ENCODE peak calls at places on chromosomes 1 and 21, in five cellular contexts. One of them, this sample, is unnamed.

GRCh38 chr21:43866659-43867331 is 1.8 kb downstream of the AGPAT3 start:
- DNase-seq in effector memory CD8-positive, alpha-beta T cell: peak
- DNase-seq in CD8-positive, alpha-beta memory T cell: peak
- DNase-seq in left colon: peak
- DNase-seq in RWPE1: no peak
- DNase-seq in this sample: no peak

GRCh38 chr1:201217146-201217545 is 26.5 kb downstream of the IGFN1 start:
- DNase-seq in effector memory CD8-positive, alpha-beta T cell: no peak
- DNase-seq in CD8-positive, alpha-beta memory T cell: no peak
- DNase-seq in left colon: no peak
- DNase-seq in RWPE1: no peak
- DNase-seq in this sample: no peak

GRCh38 chr1:110174961-110175360 is 24.7 kb downstream of the SLC6A17 start:
- DNase-seq in effector memory CD8-positive, alpha-beta T cell: no peak
- DNase-seq in CD8-positive, alpha-beta memory T cell: no peak
- DNase-seq in left colon: no peak
- DNase-seq in RWPE1: no peak
- DNase-seq in this sample: no peak

GRCh38 chr1:109802136-109802900 is 38.6 kb upstream of the EPS8L3 start:
- DNase-seq in effector memory CD8-positive, alpha-beta T cell: peak
- DNase-seq in CD8-positive, alpha-beta memory T cell: peak
- DNase-seq in left colon: no peak
- DNase-seq in RWPE1: no peak
- DNase-seq in this sample: no peak

GRCh38 chr1:21251773-21252471 is 38.3 kb downstream of the ECE1 start:
- DNase-seq in effector memory CD8-positive, alpha-beta T cell: no peak
- DNase-seq in CD8-positive, alpha-beta memory T cell: no peak
- DNase-seq in left colon: peak
- DNase-seq in RWPE1: peak
- DNase-seq in this sample: no peak

GRCh38 chr1:58785424-58786058 is 1.7 kb upstream of the JUN start:
- DNase-seq in effector memory CD8-positive, alpha-beta T cell: no peak
- DNase-seq in CD8-positive, alpha-beta memory T cell: peak
- DNase-seq in left colon: peak
- DNase-seq in RWPE1: peak
- DNase-seq in this sample: peak

GRCh38 chr1:199684686-199685273 is 342.7 kb upstream of the NR5A2 start:
- DNase-seq in effector memory CD8-positive, alpha-beta T cell: peak
- DNase-seq in CD8-positive, alpha-beta memory T cell: peak
- DNase-seq in left colon: peak
- DNase-seq in RWPE1: peak
- DNase-seq in this sample: peak

GRCh38 chr1:23393706-23394105 is 24.1 kb upstream of the ZNF436 start:
- DNase-seq in effector memory CD8-positive, alpha-beta T cell: no peak
- DNase-seq in CD8-positive, alpha-beta memory T cell: no peak
- DNase-seq in left colon: peak
- DNase-seq in RWPE1: no peak
- DNase-seq in this sample: no peak

GRCh38 chr1:111570781-111571181 is 48.8 kb upstream of the RAP1A start:
- DNase-seq in effector memory CD8-positive, alpha-beta T cell: peak
- DNase-seq in CD8-positive, alpha-beta memory T cell: peak
- DNase-seq in left colon: peak
- DNase-seq in RWPE1: no peak
- DNase-seq in this sample: no peak

GRCh38 chr1:40508375-40509341 is at the start of gene EXO5:
- DNase-seq in effector memory CD8-positive, alpha-beta T cell: peak
- DNase-seq in CD8-positive, alpha-beta memory T cell: peak
- DNase-seq in left colon: peak
- DNase-seq in RWPE1: peak
- DNase-seq in this sample: peak

GRCh38 chr1:5616366-5617178 is 375.7 kb downstream of the NPHP4 start:
- DNase-seq in effector memory CD8-positive, alpha-beta T cell: no peak
- DNase-seq in CD8-positive, alpha-beta memory T cell: no peak
- DNase-seq in left colon: no peak
- DNase-seq in RWPE1: no peak
- DNase-seq in this sample: no peak

GRCh38 chr1:15702722-15703550 is 18.8 kb downstream of the PLEKHM2 start:
- DNase-seq in effector memory CD8-positive, alpha-beta T cell: no peak
- DNase-seq in CD8-positive, alpha-beta memory T cell: no peak
- DNase-seq in left colon: peak
- DNase-seq in RWPE1: peak
- DNase-seq in this sample: no peak

GRCh38 chr1:101071470-101071886 is 45.9 kb upstream of the DPH5 start:
- DNase-seq in effector memory CD8-positive, alpha-beta T cell: no peak
- DNase-seq in CD8-positive, alpha-beta memory T cell: no peak
- DNase-seq in left colon: no peak
- DNase-seq in RWPE1: no peak
- DNase-seq in this sample: no peak

GRCh38 chr1:100735244-100735643 is 15.7 kb downstream of the VCAM1 start:
- DNase-seq in effector memory CD8-positive, alpha-beta T cell: no peak
- DNase-seq in CD8-positive, alpha-beta memory T cell: no peak
- DNase-seq in left colon: no peak
- DNase-seq in RWPE1: no peak
- DNase-seq in this sample: no peak

GRCh38 chr1:29298175-29298720 is 61.9 kb downstream of the PTPRU start:
- DNase-seq in effector memory CD8-positive, alpha-beta T cell: no peak
- DNase-seq in CD8-positive, alpha-beta memory T cell: no peak
- DNase-seq in left colon: no peak
- DNase-seq in RWPE1: no peak
- DNase-seq in this sample: no peak

GRCh38 chr1:116150368-116150767 is 39.2 kb downstream of the MAB21L3 start:
- DNase-seq in effector memory CD8-positive, alpha-beta T cell: no peak
- DNase-seq in CD8-positive, alpha-beta memory T cell: no peak
- DNase-seq in left colon: no peak
- DNase-seq in RWPE1: no peak
- DNase-seq in this sample: no peak

GRCh38 chr1:58652351-58653184 is 47.3 kb downstream of the MYSM1 start:
- DNase-seq in effector memory CD8-positive, alpha-beta T cell: peak
- DNase-seq in CD8-positive, alpha-beta memory T cell: peak
- DNase-seq in left colon: peak
- DNase-seq in RWPE1: peak
- DNase-seq in this sample: peak

GRCh38 chr1:157245823-157246222 is 107.6 kb upstream of the ETV3 start:
- DNase-seq in effector memory CD8-positive, alpha-beta T cell: no peak
- DNase-seq in CD8-positive, alpha-beta memory T cell: no peak
- DNase-seq in left colon: no peak
- DNase-seq in RWPE1: no peak
- DNase-seq in this sample: no peak

GRCh38 chr1:22039594-22040347 is 12.7 kb upstream of the CDC42 start:
- DNase-seq in effector memory CD8-positive, alpha-beta T cell: peak
- DNase-seq in CD8-positive, alpha-beta memory T cell: peak
- DNase-seq in left colon: peak
- DNase-seq in RWPE1: peak
- DNase-seq in this sample: no peak

GRCh38 chr1:226938903-226939438 is 1.1 kb upstream of the COQ8A start:
- DNase-seq in effector memory CD8-positive, alpha-beta T cell: no peak
- DNase-seq in CD8-positive, alpha-beta memory T cell: no peak
- DNase-seq in left colon: no peak
- DNase-seq in RWPE1: no peak
- DNase-seq in this sample: peak

GRCh38 chr1:211939876-211940468 is 95.4 kb downstream of the INTS7 start:
- DNase-seq in effector memory CD8-positive, alpha-beta T cell: no peak
- DNase-seq in CD8-positive, alpha-beta memory T cell: no peak
- DNase-seq in left colon: no peak
- DNase-seq in RWPE1: no peak
- DNase-seq in this sample: peak

GRCh38 chr1:79388694-79389361 is 382.3 kb upstream of the ADGRL4 start:
- DNase-seq in effector memory CD8-positive, alpha-beta T cell: no peak
- DNase-seq in CD8-positive, alpha-beta memory T cell: no peak
- DNase-seq in left colon: no peak
- DNase-seq in RWPE1: no peak
- DNase-seq in this sample: no peak

GRCh38 chr1:215728206-215728605 is 161.1 kb downstream of the KCTD3 start:
- DNase-seq in effector memory CD8-positive, alpha-beta T cell: no peak
- DNase-seq in CD8-positive, alpha-beta memory T cell: no peak
- DNase-seq in left colon: no peak
- DNase-seq in RWPE1: no peak
- DNase-seq in this sample: no peak

GRCh38 chr1:21290546-21290944 is 282 bp upstream of the ECE1 start:
- DNase-seq in effector memory CD8-positive, alpha-beta T cell: peak
- DNase-seq in CD8-positive, alpha-beta memory T cell: peak
- DNase-seq in left colon: no peak
- DNase-seq in RWPE1: no peak
- DNase-seq in this sample: no peak

GRCh38 chr1:244773513-244773912 is 61.9 kb upstream of the COX20 start:
- DNase-seq in effector memory CD8-positive, alpha-beta T cell: no peak
- DNase-seq in CD8-positive, alpha-beta memory T cell: no peak
- DNase-seq in left colon: no peak
- DNase-seq in RWPE1: no peak
- DNase-seq in this sample: no peak

GRCh38 chr1:170680428-170680827 is 16.5 kb downstream of the PRRX1 start:
- DNase-seq in effector memory CD8-positive, alpha-beta T cell: no peak
- DNase-seq in CD8-positive, alpha-beta memory T cell: no peak
- DNase-seq in left colon: no peak
- DNase-seq in RWPE1: no peak
- DNase-seq in this sample: no peak

GRCh38 chr1:61287734-61288133 is 205.4 kb downstream of the NFIA start:
- DNase-seq in effector memory CD8-positive, alpha-beta T cell: no peak
- DNase-seq in CD8-positive, alpha-beta memory T cell: no peak
- DNase-seq in left colon: no peak
- DNase-seq in RWPE1: peak
- DNase-seq in this sample: no peak

This sample was measured in pons.